ENCODE peak calls at places on chromosome 11, in seven cellular contexts. R is AG10803; K is omental fat pad; A is WTC11; M is GM13976; H is CD8-positive, alpha-beta T cell; L is mucosa of descending colon. T is an unnamed sample.

GRCh38 chr11:83120328-83120727 is 36.6 kb upstream of the PCF11 start:
- DNase-seq in K (no peak), A (no peak), L (no peak), M (no peak), H (no peak), R (peak), T (no peak)

GRCh38 chr11:101034076-101034475 is 95.5 kb downstream of the PGR start:
- DNase-seq in H (no peak), A (peak), K (no peak), M (no peak), L (no peak), R (no peak), T (no peak)

GRCh38 chr11:34823639-34824038 is 92.5 kb downstream of the APIP start:
- DNase-seq in R (no peak), H (no peak), A (no peak), K (no peak), M (no peak), L (no peak), T (no peak)

GRCh38 chr11:1224109-1224485 is 1.2 kb downstream of the MUC5B start:
- DNase-seq in A (no peak), R (no peak), L (no peak), K (no peak), M (no peak), H (no peak), T (no peak)

GRCh38 chr11:27249208-27249509 is 113.9 kb downstream of the CCDC34 start:
- DNase-seq in K (no peak), L (no peak), R (no peak), A (no peak), M (no peak), H (no peak), T (no peak)

GRCh38 chr11:110786226-110786902 is 74.1 kb upstream of the ARHGAP20 start:
- DNase-seq in K (no peak), M (no peak), H (no peak), A (no peak), R (no peak), L (no peak), T (no peak)

GRCh38 chr11:47249378-47249715 is 733 bp upstream of the ACP2 start:
- DNase-seq in H (no peak), L (no peak), K (no peak), A (no peak), M (no peak), R (no peak), T (no peak)

GRCh38 chr11:68012044-68012842 is 2.1 kb downstream of the ALDH3B1 start:
- DNase-seq in M (no peak), A (no peak), H (no peak), K (no peak), R (no peak), L (peak), T (no peak)

GRCh38 chr11:106988151-106988806 is 30.0 kb downstream of the GUCY1A2 start:
- DNase-seq in H (no peak), K (no peak), M (peak), A (no peak), L (no peak), R (peak), T (no peak)

GRCh38 chr11:25734592-25735211 is 597.2 kb upstream of the ANO3 start:
- DNase-seq in A (no peak), M (no peak), R (no peak), K (no peak), H (no peak), L (no peak), T (no peak)

GRCh38 chr11:74535371-74536118 is 42.0 kb upstream of the LIPT2 start:
- DNase-seq in R (no peak), H (no peak), A (no peak), M (no peak), L (no peak), K (no peak), T (no peak)

GRCh38 chr11:117855452-117855851 is 21.0 kb downstream of the FXYD6 start:
- DNase-seq in A (no peak), H (no peak), M (no peak), L (no peak), K (no peak), R (no peak), T (peak)

GRCh38 chr11:23497040-23497439 is 636.8 kb upstream of the CCDC179 start:
- DNase-seq in M (no peak), A (no peak), L (no peak), H (no peak), K (no peak), R (no peak), T (no peak)

GRCh38 chr11:121534131-121535093 is 81.6 kb upstream of the SORL1-AS1 start:
- DNase-seq in A (no peak), K (no peak), H (no peak), M (no peak), L (no peak), R (peak), T (no peak)

GRCh38 chr11:121435796-121436511 is 16.2 kb upstream of the SORL1 start:
- DNase-seq in K (no peak), A (no peak), M (no peak), H (no peak), L (no peak), R (no peak), T (no peak)

GRCh38 chr11:95248666-95249467 is 17.9 kb upstream of the SESN3 start:
- DNase-seq in R (no peak), H (no peak), L (no peak), A (peak), K (no peak), M (peak), T (no peak)

GRCh38 chr11:64229090-64229958 is 1.0 kb upstream of the DNAJC4 start:
- DNase-seq in A (no peak), K (no peak), L (no peak), M (no peak), R (no peak), H (no peak), T (no peak)

GRCh38 chr11:75768112-75768908 is at the start of gene DGAT2:
- DNase-seq in K (no peak), R (peak), M (peak), A (peak), L (peak), H (peak), T (peak)
- TF ChIP-seq CTCF in K (no peak), R (peak), M (peak), A (no peak), L (no peak), H (no peak), T (no peak)

GRCh38 chr11:131717616-131718015 is 347.2 kb downstream of the NTM start:
- DNase-seq in K (no peak), R (no peak), M (no peak), A (no peak), L (no peak), H (no peak), T (no peak)

GRCh38 chr11:131710511-131710910 is 340.1 kb downstream of the NTM start:
- DNase-seq in K (no peak), A (no peak), M (no peak), L (no peak), H (no peak), R (peak), T (no peak)

GRCh38 chr11:131712897-131713296 is 342.5 kb downstream of the NTM start:
- DNase-seq in A (no peak), K (no peak), M (no peak), L (no peak), H (no peak), R (no peak), T (no peak)

GRCh38 chr11:131713529-131714134 is 343.2 kb downstream of the NTM start:
- DNase-seq in L (no peak), H (no peak), M (no peak), R (no peak), A (no peak), K (no peak), T (no peak)
- TF ChIP-seq CTCF in L (no peak), H (no peak), M (no peak), R (no peak), A (no peak), K (no peak), T (no peak)

GRCh38 chr11:16738198-16738948 is at the start of gene C11orf58:
- DNase-seq in A (peak), M (peak), L (peak), R (peak), H (peak), K (peak), T (peak)
- TF ChIP-seq CTCF in A (no peak), M (no peak), L (no peak), R (no peak), H (no peak), K (no peak), T (no peak)

DNA sequence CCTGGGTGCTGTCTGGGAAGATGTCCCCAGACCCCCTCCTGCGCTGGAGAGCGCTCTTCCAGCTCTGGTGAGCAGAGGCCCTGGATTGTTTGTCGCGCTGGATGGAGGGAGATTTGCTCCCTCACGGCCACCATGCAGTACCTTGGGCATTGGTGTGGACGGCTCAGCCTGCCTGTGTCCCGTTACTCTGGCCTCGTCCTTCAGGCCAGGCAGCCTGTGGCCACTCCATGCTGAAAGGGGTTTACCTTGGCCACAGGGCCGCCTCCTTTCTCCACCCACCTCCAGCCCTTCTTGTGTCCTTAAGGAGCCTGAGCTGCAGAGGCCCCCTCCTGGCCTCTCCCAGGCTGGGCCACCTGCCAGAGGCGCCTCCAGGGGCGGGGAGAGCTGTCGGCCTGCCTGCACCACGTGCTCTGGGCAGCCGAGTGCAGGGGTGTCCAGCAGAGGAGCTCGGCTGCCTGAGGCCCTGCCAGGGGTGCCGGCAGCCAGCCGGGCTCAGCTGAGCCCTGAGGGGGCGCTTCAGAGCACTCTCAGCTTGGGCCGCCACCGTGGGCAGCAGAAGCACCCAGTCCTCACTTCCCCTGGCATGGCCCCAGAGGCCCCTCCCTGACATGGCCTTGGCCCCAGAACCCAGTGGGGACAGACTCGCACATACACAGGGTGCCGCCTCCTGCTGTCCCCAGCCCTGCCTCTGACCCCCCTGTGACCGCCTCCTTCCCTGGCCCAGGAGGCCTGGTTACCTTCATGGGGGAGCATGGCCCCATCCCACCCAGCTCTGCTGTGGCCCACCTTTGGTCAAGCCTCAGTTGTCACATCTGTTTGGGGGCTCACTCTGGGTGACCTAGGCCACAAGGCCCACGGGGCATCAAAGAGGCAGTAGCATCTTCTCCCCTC is 3.4 kb downstream of the CCND1 start:
- DNase-seq in H (no peak), K (no peak), A (no peak), M (no peak), L (peak), R (peak), T (peak)
- TF ChIP-seq CTCF in H (no peak), K (no peak), A (no peak), M (no peak), L (no peak), R (peak), T (no peak)

GRCh38 chr11:112752563-112752962 is 208.7 kb upstream of the NCAM1 start:
- DNase-seq in M (no peak), L (no peak), R (no peak), K (no peak), A (no peak), H (no peak), T (no peak)
- TF ChIP-seq CTCF in M (no peak), L (no peak), R (no peak), K (no peak), A (no peak), H (no peak), T (no peak)

GRCh38 chr11:69086741-69087524 is 38.2 kb downstream of the TPCN2 start:
- DNase-seq in M (no peak), K (no peak), L (no peak), H (no peak), R (no peak), A (no peak), T (no peak)

GRCh38 chr11:69091638-69092165 is 43.0 kb downstream of the TPCN2 start:
- DNase-seq in L (no peak), A (no peak), M (no peak), H (no peak), R (no peak), K (no peak), T (no peak)

GRCh38 chr11:69088676-69089146 is 40.0 kb downstream of the TPCN2 start:
- DNase-seq in H (peak), M (peak), L (no peak), A (peak), R (peak), K (peak), T (peak)

GRCh38 chr11:69087811-69088210 is 39.1 kb downstream of the TPCN2 start:
- DNase-seq in K (no peak), L (no peak), M (no peak), A (no peak), R (no peak), H (no peak), T (no peak)

DNA sequence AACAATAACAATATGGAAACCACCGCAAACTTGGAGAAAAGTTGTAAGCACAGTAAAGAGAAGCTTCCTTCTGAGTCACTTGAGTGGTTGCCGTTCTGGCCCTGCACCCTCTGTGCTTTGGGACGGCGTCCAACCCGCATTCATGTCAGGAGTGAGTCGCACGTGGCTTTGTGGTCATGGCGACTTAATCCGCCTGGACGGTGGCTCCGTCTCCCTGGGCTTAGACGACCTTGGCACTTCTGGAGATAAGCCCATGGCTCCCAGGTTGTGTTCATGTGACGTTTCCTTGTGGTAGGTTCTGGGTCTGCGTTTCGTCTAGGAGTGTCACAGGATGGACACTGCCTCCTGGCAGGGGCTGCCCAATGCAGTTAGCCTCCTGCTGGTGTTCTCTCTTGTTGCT is 40.5 kb downstream of the TPCN2 start:
- DNase-seq in M (no peak), A (no peak), H (no peak), R (peak), K (no peak), L (no peak), T (no peak)
- TF ChIP-seq CTCF in M (no peak), A (no peak), H (no peak), R (peak), K (no peak), L (no peak), T (no peak)

T was measured in mesothelial cell of epicardium.